ENCODE peak calls at places on chromosomes 4 and X, in six cellular contexts. One of them, this sample, is unnamed. For H3K4me1, the result is how much of the 10 kb centered on the place peaks cover.

GRCh38 chr4:177391287-177391686 is 51.0 kb downstream of the AGA start:
- DNase-seq in HepG2: no peak
- DNase-seq in A673: no peak
- DNase-seq in cardiac muscle cell: no peak
- DNase-seq in heart left ventricle: no peak
- DNase-seq in tibial artery: no peak
- DNase-seq in this sample: no peak

GRCh38 chrX:118152721-118153120 is 36.1 kb upstream of the KLHL13 start:
- DNase-seq in HepG2: no peak
- DNase-seq in A673: no peak
- DNase-seq in cardiac muscle cell: no peak
- DNase-seq in heart left ventricle: no peak
- DNase-seq in tibial artery: no peak
- DNase-seq in this sample: no peak

GRCh38 chr4:74157116-74157742 is 689 bp upstream of the MTHFD2L start:
- DNase-seq in HepG2: peak
- DNase-seq in A673: no peak
- DNase-seq in cardiac muscle cell: no peak
- DNase-seq in heart left ventricle: no peak
- DNase-seq in tibial artery: no peak
- DNase-seq in this sample: no peak

GRCh38 chr4:176013466-176014247 is 52.0 kb upstream of the WDR17 start:
- DNase-seq in HepG2: no peak
- DNase-seq in A673: no peak
- DNase-seq in cardiac muscle cell: no peak
- DNase-seq in heart left ventricle: no peak
- DNase-seq in tibial artery: no peak
- DNase-seq in this sample: no peak

GRCh38 chr4:140071806-140072205 is 82.2 kb downstream of the MAML3 start:
- DNase-seq in HepG2: no peak
- DNase-seq in A673: no peak
- DNase-seq in cardiac muscle cell: no peak
- DNase-seq in heart left ventricle: peak
- DNase-seq in tibial artery: no peak
- DNase-seq in this sample: no peak

GRCh38 chr4:183333983-183334382 is 11.8 kb upstream of the CLDN24 start:
- DNase-seq in HepG2: peak
- DNase-seq in A673: peak
- DNase-seq in cardiac muscle cell: no peak
- DNase-seq in heart left ventricle: no peak
- DNase-seq in tibial artery: no peak
- DNase-seq in this sample: no peak

GRCh38 chrX:154991476-154991875 is 31.0 kb downstream of the F8 start:
- DNase-seq in HepG2: no peak
- DNase-seq in A673: no peak
- DNase-seq in cardiac muscle cell: no peak
- DNase-seq in heart left ventricle: no peak
- DNase-seq in tibial artery: no peak
- DNase-seq in this sample: no peak

GRCh38 chr4:187304131-187304530 is 580.5 kb upstream of the FAT1 start:
- DNase-seq in HepG2: no peak
- DNase-seq in A673: no peak
- DNase-seq in cardiac muscle cell: no peak
- DNase-seq in heart left ventricle: no peak
- DNase-seq in tibial artery: no peak
- DNase-seq in this sample: no peak

GRCh38 chrX:118346258-118347094 is 570 bp downstream of the WDR44 start:
- DNase-seq in HepG2: peak
- DNase-seq in A673: peak
- DNase-seq in cardiac muscle cell: peak
- DNase-seq in heart left ventricle: peak
- DNase-seq in tibial artery: peak
- DNase-seq in this sample: peak

GRCh38 chr4:38669233-38669632 is 5.2 kb downstream of the KLF3 start:
- DNase-seq in HepG2: no peak
- DNase-seq in A673: no peak
- DNase-seq in cardiac muscle cell: no peak
- DNase-seq in heart left ventricle: no peak
- DNase-seq in tibial artery: no peak
- DNase-seq in this sample: no peak

GRCh38 chr4:38670061-38670894 is 6.3 kb downstream of the KLF3 start:
- DNase-seq in HepG2: no peak
- DNase-seq in A673: no peak
- DNase-seq in cardiac muscle cell: no peak
- DNase-seq in heart left ventricle: no peak
- DNase-seq in tibial artery: no peak
- DNase-seq in this sample: no peak

GRCh38 chr4:38667005-38667771 is 3.2 kb downstream of the KLF3 start:
- DNase-seq in HepG2: peak
- DNase-seq in A673: peak
- DNase-seq in cardiac muscle cell: peak
- DNase-seq in heart left ventricle: peak
- DNase-seq in tibial artery: peak
- DNase-seq in this sample: peak

GRCh38 chr4:38665846-38666490 is 2.0 kb downstream of the KLF3 start:
- DNase-seq in HepG2: no peak
- DNase-seq in A673: no peak
- DNase-seq in cardiac muscle cell: no peak
- DNase-seq in heart left ventricle: no peak
- DNase-seq in tibial artery: no peak
- DNase-seq in this sample: no peak

DNA sequence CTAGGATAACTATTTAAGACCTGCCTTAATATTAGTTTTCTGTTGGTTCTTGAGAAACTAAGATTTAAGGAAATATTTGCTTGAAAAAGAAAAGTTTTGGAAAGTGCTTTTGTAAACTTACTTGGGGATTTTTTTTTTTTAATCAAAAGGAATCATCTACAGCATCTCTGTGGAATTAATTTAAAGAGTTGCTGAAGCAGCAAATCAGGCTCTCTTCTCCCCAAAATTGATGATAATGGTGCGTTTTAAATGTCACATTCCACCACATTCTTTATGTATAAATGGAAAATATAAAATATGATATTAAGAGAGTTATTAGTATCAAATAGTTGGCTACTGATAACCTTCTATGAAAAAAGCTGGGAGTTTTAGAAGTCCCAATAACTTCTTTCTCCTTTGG is 4.2 kb downstream of the KLF3 start:
- DNase-seq in HepG2: no peak
- DNase-seq in A673: no peak
- DNase-seq in cardiac muscle cell: no peak
- DNase-seq in heart left ventricle: no peak
- DNase-seq in tibial artery: no peak
- DNase-seq in this sample: no peak
- H3K4me1 ChIP-seq in HepG2: half or more
- H3K4me1 ChIP-seq in A673: half or more
- H3K4me1 ChIP-seq in cardiac muscle cell: half or more
- H3K4me1 ChIP-seq in heart left ventricle: half or more
- H3K4me1 ChIP-seq in tibial artery: half or more
- H3K4me1 ChIP-seq in this sample: half or more

DNA sequence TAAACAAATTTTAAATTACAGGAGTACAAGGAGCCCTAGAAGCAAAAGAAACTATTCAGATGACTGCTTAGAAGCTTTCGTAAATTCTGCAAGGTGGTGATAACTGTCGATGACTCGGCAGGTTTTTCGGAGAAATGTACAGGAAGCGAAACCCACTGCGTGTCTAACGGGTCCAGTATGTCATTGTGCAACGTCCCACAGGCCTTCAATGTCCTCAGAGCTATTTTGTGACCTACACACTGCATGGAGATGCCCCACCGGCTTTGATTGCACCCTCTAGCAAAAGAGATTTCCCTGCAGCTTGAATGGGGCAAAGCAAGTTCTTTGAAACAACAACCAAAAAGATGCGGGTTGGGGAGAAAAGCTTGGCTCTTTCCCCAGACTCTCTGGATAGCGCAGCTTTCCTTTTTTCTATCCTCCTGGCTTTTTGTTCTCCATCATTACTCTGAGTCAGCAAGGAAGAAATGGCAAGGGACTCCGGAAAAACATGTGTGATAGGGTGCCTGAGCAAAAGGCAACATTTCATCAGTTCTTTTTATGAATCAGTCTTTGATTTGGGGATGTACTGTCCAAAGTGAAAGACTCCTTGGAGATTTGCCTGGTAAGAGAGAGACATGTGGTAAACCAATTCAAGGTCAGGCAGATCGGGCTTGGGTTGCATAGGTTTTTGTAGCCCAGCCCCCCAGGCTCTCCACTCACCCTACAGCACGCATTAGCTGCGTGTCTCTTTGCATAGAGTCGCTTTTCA is 112.0 kb upstream of the TBL1X start:
- DNase-seq in HepG2: peak
- DNase-seq in A673: no peak
- DNase-seq in cardiac muscle cell: no peak
- DNase-seq in heart left ventricle: peak
- DNase-seq in tibial artery: no peak
- DNase-seq in this sample: no peak
- H3K4me3 ChIP-seq in HepG2: no peak
- H3K4me3 ChIP-seq in A673: no peak
- H3K4me3 ChIP-seq in cardiac muscle cell: no peak
- H3K4me3 ChIP-seq in heart left ventricle: no peak
- H3K4me3 ChIP-seq in tibial artery: no peak
- H3K4me3 ChIP-seq in this sample: no peak

GRCh38 chr4:142727152-142727551 is 118.9 kb downstream of the INPP4B start:
- DNase-seq in HepG2: no peak
- DNase-seq in A673: no peak
- DNase-seq in cardiac muscle cell: no peak
- DNase-seq in heart left ventricle: no peak
- DNase-seq in tibial artery: no peak
- DNase-seq in this sample: no peak

GRCh38 chr4:142728209-142728608 is 117.9 kb downstream of the INPP4B start:
- DNase-seq in HepG2: no peak
- DNase-seq in A673: no peak
- DNase-seq in cardiac muscle cell: no peak
- DNase-seq in heart left ventricle: no peak
- DNase-seq in tibial artery: no peak
- DNase-seq in this sample: no peak
- H3K4me1 ChIP-seq in HepG2: under half
- H3K4me1 ChIP-seq in A673: under half
- H3K4me1 ChIP-seq in cardiac muscle cell: under half
- H3K4me1 ChIP-seq in heart left ventricle: under half
- H3K4me1 ChIP-seq in tibial artery: under half
- H3K4me1 ChIP-seq in this sample: under half

GRCh38 chr4:108794136-108794535 is 31.3 kb upstream of the ETNPPL start:
- DNase-seq in HepG2: no peak
- DNase-seq in A673: no peak
- DNase-seq in cardiac muscle cell: no peak
- DNase-seq in heart left ventricle: no peak
- DNase-seq in tibial artery: no peak
- DNase-seq in this sample: no peak

GRCh38 chr4:108795733-108796132 is 32.9 kb upstream of the ETNPPL start:
- DNase-seq in HepG2: no peak
- DNase-seq in A673: no peak
- DNase-seq in cardiac muscle cell: no peak
- DNase-seq in heart left ventricle: no peak
- DNase-seq in tibial artery: no peak
- DNase-seq in this sample: no peak

GRCh38 chr4:108799335-108799734 is 36.5 kb upstream of the ETNPPL start:
- DNase-seq in HepG2: no peak
- DNase-seq in A673: no peak
- DNase-seq in cardiac muscle cell: no peak
- DNase-seq in heart left ventricle: no peak
- DNase-seq in tibial artery: no peak
- DNase-seq in this sample: no peak

GRCh38 chr4:108793413-108793812 is 30.6 kb upstream of the ETNPPL start:
- DNase-seq in HepG2: no peak
- DNase-seq in A673: no peak
- DNase-seq in cardiac muscle cell: no peak
- DNase-seq in heart left ventricle: no peak
- DNase-seq in tibial artery: no peak
- DNase-seq in this sample: no peak

DNA sequence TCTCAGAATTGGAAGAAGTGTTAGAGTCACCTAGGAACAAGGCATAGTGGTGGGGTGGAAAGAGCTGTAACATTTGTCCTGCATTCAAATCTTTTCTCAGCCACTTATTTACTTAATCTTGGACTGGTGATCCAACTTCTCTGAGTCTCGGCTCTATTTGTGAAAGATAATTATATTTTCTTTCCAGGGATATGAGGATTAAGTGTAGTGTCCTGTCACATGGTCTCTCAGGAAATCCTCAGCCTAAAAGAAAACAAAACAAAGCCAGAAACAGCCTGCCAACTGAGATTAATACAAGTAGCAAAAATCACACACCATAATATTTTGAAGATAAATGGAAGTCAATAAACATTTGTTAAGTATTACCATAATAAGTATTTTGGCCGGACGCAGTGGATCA is 33.3 kb upstream of the ETNPPL start:
- DNase-seq in HepG2: no peak
- DNase-seq in A673: no peak
- DNase-seq in cardiac muscle cell: no peak
- DNase-seq in heart left ventricle: no peak
- DNase-seq in tibial artery: no peak
- DNase-seq in this sample: no peak
- H3K4me3 ChIP-seq in HepG2: no peak
- H3K4me3 ChIP-seq in A673: no peak
- H3K4me3 ChIP-seq in cardiac muscle cell: no peak
- H3K4me3 ChIP-seq in heart left ventricle: no peak
- H3K4me3 ChIP-seq in tibial artery: no peak
- H3K4me3 ChIP-seq in this sample: no peak

GRCh38 chrX:112814496-112814895 is 26.1 kb downstream of the AMOT start:
- DNase-seq in HepG2: no peak
- DNase-seq in A673: no peak
- DNase-seq in cardiac muscle cell: no peak
- DNase-seq in heart left ventricle: no peak
- DNase-seq in tibial artery: no peak
- DNase-seq in this sample: no peak
- H3K4me1 ChIP-seq in HepG2: under half
- H3K4me1 ChIP-seq in A673: under half
- H3K4me1 ChIP-seq in cardiac muscle cell: under half
- H3K4me1 ChIP-seq in heart left ventricle: under half
- H3K4me1 ChIP-seq in tibial artery: under half
- H3K4me1 ChIP-seq in this sample: under half